ENCODE peak calls at places on chromosome 18, in seven cellular contexts. B, U, A, N, K, R and C are unnamed samples.

GRCh38 chr18:45277870-45278269 is 337.4 kb upstream of the SLC14A2 start:
- DNase-seq in B (no peak), U (no peak), A (no peak), N (no peak), K (no peak), R (no peak), C (no peak)

GRCh38 chr18:55912071-55912470 is 324.1 kb upstream of the TCF4 start:
- DNase-seq in B (no peak), U (no peak), A (no peak), N (no peak), K (no peak), R (no peak), C (no peak)

GRCh38 chr18:47343291-47343690 is 91.8 kb upstream of the SKOR2 start:
- DNase-seq in B (no peak), U (peak), A (no peak), N (no peak), K (no peak), R (no peak), C (no peak)

GRCh38 chr18:56238576-56238975 is 399.8 kb downstream of the TXNL1 start:
- DNase-seq in B (no peak), U (no peak), A (peak), N (no peak), K (no peak), R (no peak), C (no peak)

GRCh38 chr18:80009661-80010550 is 21.5 kb upstream of the TXNL4A start:
- DNase-seq in B (no peak), U (peak), A (no peak), N (no peak), K (no peak), R (peak), C (peak)

GRCh38 chr18:44128365-44128764 is 552.3 kb upstream of the SETBP1 start:
- DNase-seq in B (no peak), U (peak), A (no peak), N (no peak), K (no peak), R (no peak), C (no peak)

GRCh38 chr18:73717570-73717969 is 430.1 kb downstream of the FBXO15 start:
- DNase-seq in B (no peak), U (peak), A (no peak), N (no peak), K (no peak), R (no peak), C (no peak)

GRCh38 chr18:3209859-3210569 is 9.8 kb downstream of the MYOM1 start:
- DNase-seq in B (no peak), U (no peak), A (no peak), N (no peak), K (no peak), R (no peak), C (no peak)

GRCh38 chr18:26082475-26082874 is 7.9 kb downstream of the SS18 start:
- DNase-seq in B (no peak), U (peak), A (no peak), N (no peak), K (no peak), R (no peak), C (peak)

GRCh38 chr18:11522992-11523391 is 86.4 kb upstream of the SLC35G4 start:
- DNase-seq in B (no peak), U (no peak), A (no peak), N (no peak), K (no peak), R (no peak), C (no peak)

GRCh38 chr18:5772271-5772670 is 123.1 kb downstream of the TMEM200C start:
- DNase-seq in B (no peak), U (no peak), A (peak), N (no peak), K (no peak), R (no peak), C (no peak)

GRCh38 chr18:47602273-47602897 is 328.1 kb downstream of the SMAD2 start:
- DNase-seq in B (no peak), U (no peak), A (no peak), N (no peak), K (no peak), R (no peak), C (no peak)

GRCh38 chr18:77127769-77128671 is 4.6 kb downstream of the MBP start:
- DNase-seq in B (no peak), U (peak), A (no peak), N (no peak), K (peak), R (no peak), C (peak)

GRCh38 chr18:23743733-23744333 is 54.6 kb downstream of the LAMA3 start:
- DNase-seq in B (peak), U (no peak), A (no peak), N (no peak), K (no peak), R (no peak), C (no peak)

GRCh38 chr18:36532394-36532793 is 234.9 kb downstream of the FHOD3 start:
- DNase-seq in B (no peak), U (peak), A (no peak), N (no peak), K (no peak), R (no peak), C (no peak)

GRCh38 chr18:71075147-71075546 is 786.3 kb downstream of the SOCS6 start:
- DNase-seq in B (no peak), U (no peak), A (no peak), N (no peak), K (no peak), R (no peak), C (no peak)

GRCh38 chr18:24538421-24539264 is 78.2 kb downstream of the HRH4 start:
- DNase-seq in B (no peak), U (no peak), A (no peak), N (no peak), K (no peak), R (no peak), C (no peak)

GRCh38 chr18:51151185-51151567 is 46.3 kb downstream of the MEX3C start:
- DNase-seq in B (no peak), U (no peak), A (no peak), N (no peak), K (no peak), R (no peak), C (no peak)

GRCh38 chr18:8688428-8688827 is 16.9 kb upstream of the MTCL1 start:
- DNase-seq in B (no peak), U (no peak), A (no peak), N (no peak), K (no peak), R (no peak), C (peak)

GRCh38 chr18:48680339-48680738 is 141.5 kb downstream of the CTIF start:
- DNase-seq in B (no peak), U (no peak), A (no peak), N (peak), K (no peak), R (no peak), C (no peak)

GRCh38 chr18:76306685-76307292 is 188.3 kb downstream of the ZNF516 start:
- DNase-seq in B (no peak), U (no peak), A (peak), N (no peak), K (peak), R (no peak), C (no peak)

GRCh38 chr18:79680100-79680879 is 687 bp downstream of the CTDP1 start:
- DNase-seq in B (no peak), U (peak), A (peak), N (peak), K (peak), R (no peak), C (peak)

GRCh38 chr18:48672671-48673340 is 134.0 kb downstream of the CTIF start:
- DNase-seq in B (no peak), U (no peak), A (no peak), N (no peak), K (peak), R (no peak), C (no peak)

GRCh38 chr18:77063256-77063655 is 69.3 kb downstream of the MBP start:
- DNase-seq in B (no peak), U (no peak), A (peak), N (peak), K (peak), R (no peak), C (no peak)

GRCh38 chr18:20971886-20972267 is 139.7 kb downstream of the ROCK1 start:
- DNase-seq in B (no peak), U (peak), A (peak), N (no peak), K (peak), R (no peak), C (peak)

GRCh38 chr18:910247-910646 is 5.6 kb downstream of the ADCYAP1 start:
- DNase-seq in B (no peak), U (no peak), A (no peak), N (no peak), K (no peak), R (no peak), C (no peak)

GRCh38 chr18:48947102-48947501 is 3.7 kb downstream of the SMAD7 start:
- DNase-seq in B (no peak), U (no peak), A (no peak), N (no peak), K (no peak), R (no peak), C (peak)

GRCh38 chr18:45464619-45465018 is 150.7 kb upstream of the SLC14A2 start:
- DNase-seq in B (peak), U (no peak), A (no peak), N (no peak), K (no peak), R (peak), C (no peak)

GRCh38 chr18:8260847-8261246 is 348.4 kb upstream of the RAB12 start:
- DNase-seq in B (no peak), U (no peak), A (no peak), N (no peak), K (no peak), R (no peak), C (no peak)

GRCh38 chr18:26491194-26491816 is 57.0 kb downstream of the KCTD1 start:
- DNase-seq in B (no peak), U (no peak), A (no peak), N (no peak), K (no peak), R (no peak), C (no peak)

GRCh38 chr18:53025247-53025646 is 685.2 kb downstream of the DCC start:
- DNase-seq in B (no peak), U (no peak), A (no peak), N (no peak), K (no peak), R (no peak), C (no peak)

GRCh38 chr18:79923896-79924585 is 27.4 kb downstream of the SLC66A2 start:
- DNase-seq in B (no peak), U (no peak), A (no peak), N (peak), K (no peak), R (peak), C (no peak)

GRCh38 chr18:79949571-79950439 is 1.6 kb downstream of the SLC66A2 start:
- DNase-seq in B (no peak), U (no peak), A (no peak), N (peak), K (peak), R (peak), C (no peak)

GRCh38 chr18:47260138-47260923 is 8.9 kb upstream of the SKOR2 start:
- DNase-seq in B (no peak), U (no peak), A (peak), N (no peak), K (no peak), R (peak), C (peak)

GRCh38 chr18:23982154-23983071 is 32.1 kb upstream of the TTC39C start:
- DNase-seq in B (peak), U (peak), A (peak), N (no peak), K (no peak), R (peak), C (peak)

GRCh38 chr18:350953-351572 is 83.2 kb upstream of the THOC1 start:
- DNase-seq in B (no peak), U (no peak), A (no peak), N (no peak), K (no peak), R (no peak), C (no peak)

GRCh38 chr18:269480-270090 is 1.7 kb upstream of the THOC1 start:
- DNase-seq in B (no peak), U (no peak), A (peak), N (no peak), K (peak), R (no peak), C (no peak)

GRCh38 chr18:47754311-47755101 is 176.0 kb downstream of the SMAD2 start:
- DNase-seq in B (peak), U (no peak), A (peak), N (no peak), K (peak), R (no peak), C (peak)

DNA sequence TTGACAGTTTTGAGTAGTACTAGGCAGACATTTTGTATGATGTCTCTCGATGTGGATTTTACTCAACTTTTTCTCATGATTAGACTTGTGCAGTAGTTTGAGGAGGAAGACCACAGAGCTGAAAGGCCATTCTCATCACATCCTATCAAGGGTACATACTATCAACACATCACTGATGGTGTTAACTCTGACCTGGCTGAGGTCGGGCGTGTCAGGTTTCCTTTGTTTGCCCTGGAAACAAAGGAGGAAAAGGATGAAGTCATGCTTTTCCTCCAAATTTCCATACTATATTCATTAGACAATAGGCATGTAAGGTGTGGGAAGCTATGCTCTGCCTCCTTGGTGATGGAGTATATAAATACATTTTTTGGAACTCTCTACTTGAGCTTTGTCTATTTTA is 211.1 kb downstream of the DSEL start:
- DNase-seq in B (no peak), U (no peak), A (no peak), N (no peak), K (no peak), R (no peak), C (no peak)
- TF ChIP-seq CTCF in B (no peak), U (no peak), A (no peak), N (no peak), K (no peak), R (no peak), C (no peak)

GRCh38 chr18:10476430-10476829 is 22.0 kb downstream of the APCDD1 start:
- DNase-seq in B (no peak), U (peak), A (no peak), N (no peak), K (no peak), R (no peak), C (peak)
- H3K4me3 ChIP-seq in B (no peak), U (no peak), A (peak), N (no peak), K (no peak), R (no peak), C (no peak)

DNA sequence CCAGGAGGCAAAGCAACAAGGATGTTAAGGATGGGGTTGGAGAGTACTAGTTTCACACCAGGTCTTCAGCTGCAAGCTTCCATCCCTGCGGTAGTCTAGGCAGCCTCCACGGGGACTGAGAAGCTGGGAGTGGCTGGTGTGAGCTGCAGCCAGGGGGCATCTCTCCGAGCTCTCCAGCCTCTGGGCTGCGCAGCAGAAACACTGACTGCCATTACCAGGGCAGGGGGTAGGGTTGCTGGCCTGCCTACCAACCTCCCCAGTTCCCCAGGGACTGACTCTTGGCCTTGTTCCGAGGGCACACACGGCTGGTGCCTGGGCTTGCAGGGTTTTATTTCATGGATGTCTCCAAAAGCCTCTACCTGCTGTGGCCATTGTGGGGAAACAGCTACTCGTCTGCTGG is 15.9 kb downstream of the GATA6 start:
- DNase-seq in B (peak), U (no peak), A (no peak), N (no peak), K (no peak), R (peak), C (no peak)
- TF ChIP-seq CTCF in B (peak), U (no peak), A (peak), N (no peak), K (no peak), R (peak), C (peak)

DNA sequence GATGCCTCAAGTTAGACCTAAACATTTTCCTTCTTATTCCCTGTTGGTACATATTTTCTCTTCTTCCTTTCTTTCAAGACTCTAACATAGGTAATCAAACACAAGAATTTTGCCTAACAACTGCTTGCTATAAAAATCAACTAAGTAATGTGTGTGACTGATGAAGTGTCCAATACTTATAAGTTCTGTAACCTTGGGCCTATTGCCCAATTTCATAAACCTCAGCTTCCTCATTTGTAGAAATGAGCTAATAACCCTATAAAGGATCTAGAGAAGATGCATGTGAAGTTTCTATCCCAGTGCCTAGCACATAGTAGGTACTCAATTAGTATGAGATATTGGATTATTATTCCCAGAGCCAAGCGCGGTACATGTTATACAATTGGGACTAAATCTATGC is 31.5 kb upstream of the PIK3C3 start:
- DNase-seq in B (no peak), U (no peak), A (no peak), N (no peak), K (no peak), R (no peak), C (no peak)
- H3K4me3 ChIP-seq in B (no peak), U (no peak), A (no peak), N (no peak), K (no peak), R (no peak), C (no peak)

GRCh38 chr18:22368066-22368465 is 49.6 kb downstream of the CTAGE1 start:
- DNase-seq in B (no peak), U (no peak), A (no peak), N (no peak), K (no peak), R (peak), C (peak)

GRCh38 chr18:22363867-22364463 is 53.8 kb downstream of the CTAGE1 start:
- DNase-seq in B (no peak), U (no peak), A (no peak), N (no peak), K (no peak), R (no peak), C (peak)
- TF ChIP-seq CTCF in B (peak), U (no peak), A (peak), N (no peak), K (no peak), R (peak), C (peak)

GRCh38 chr18:74874351-74874750 is 276.7 kb downstream of the ZNF407 start:
- DNase-seq in B (no peak), U (no peak), A (no peak), N (no peak), K (no peak), R (no peak), C (no peak)

GRCh38 chr18:74873629-74874028 is 276.0 kb downstream of the ZNF407 start:
- DNase-seq in B (no peak), U (no peak), A (peak), N (no peak), K (no peak), R (no peak), C (no peak)

GRCh38 chr18:74868461-74868860 is 270.8 kb downstream of the ZNF407 start:
- DNase-seq in B (no peak), U (no peak), A (peak), N (no peak), K (no peak), R (no peak), C (no peak)

GRCh38 chr18:74869904-74870863 is 272.5 kb downstream of the ZNF407 start:
- DNase-seq in B (no peak), U (no peak), A (no peak), N (no peak), K (no peak), R (no peak), C (no peak)

GRCh38 chr18:74870950-74871349 is 273.3 kb downstream of the ZNF407 start:
- DNase-seq in B (no peak), U (no peak), A (no peak), N (no peak), K (no peak), R (no peak), C (no peak)
- H3K4me3 ChIP-seq in B (no peak), U (no peak), A (no peak), N (no peak), K (no peak), R (no peak), C (no peak)

GRCh38 chr18:54396755-54397154 is 39.0 kb downstream of the C18orf54 start:
- DNase-seq in B (no peak), U (no peak), A (no peak), N (no peak), K (no peak), R (no peak), C (no peak)

GRCh38 chr18:54390838-54391237 is 33.1 kb downstream of the C18orf54 start:
- DNase-seq in B (no peak), U (no peak), A (no peak), N (no peak), K (no peak), R (no peak), C (no peak)

GRCh38 chr18:54393648-54394294 is 36.1 kb downstream of the C18orf54 start:
- DNase-seq in B (no peak), U (no peak), A (no peak), N (no peak), K (no peak), R (no peak), C (no peak)

GRCh38 chr18:54389143-54389505 is 31.4 kb downstream of the C18orf54 start:
- DNase-seq in B (no peak), U (no peak), A (no peak), N (no peak), K (no peak), R (no peak), C (no peak)

GRCh38 chr18:54392621-54393023 is 34.9 kb downstream of the C18orf54 start:
- DNase-seq in B (no peak), U (peak), A (peak), N (no peak), K (peak), R (no peak), C (peak)
- TF ChIP-seq CTCF in B (peak), U (peak), A (peak), N (peak), K (peak), R (peak), C (peak)

GRCh38 chr18:59141294-59142068 is 1.8 kb downstream of the SEC11C start:
- DNase-seq in B (no peak), U (no peak), A (no peak), N (no peak), K (peak), R (no peak), C (no peak)
- H3K4me3 ChIP-seq in B (no peak), U (no peak), A (peak), N (no peak), K (peak), R (no peak), C (no peak)

GRCh38 chr18:63974991-63975390 is 5.1 kb downstream of the SERPINB8 start:
- DNase-seq in B (no peak), U (no peak), A (peak), N (no peak), K (peak), R (no peak), C (peak)
- TF ChIP-seq CTCF in B (peak), U (peak), A (peak), N (no peak), K (peak), R (no peak), C (peak)